ENCODE peak calls at places on chromosomes 1 and 21, in four cellular contexts. C is K562, W is HepG2, T is HCT116. V is an unnamed sample.

GRCh38 chr1:113976609-113977278 is 2.5 kb upstream of the OLFML3 start:
- DNase-seq in C (peak; percentile 33), W (peak; percentile 37), T (peak; percentile 3), V (no peak)

GRCh38 chr1:30447080-30447479 is 276.3 kb downstream of the MATN1 start:
- DNase-seq in C (no peak), W (no peak), T (no peak), V (no peak)

GRCh38 chr1:42929434-42930177 is 29.1 kb downstream of the SLC2A1 start:
- DNase-seq in C (peak; percentile 15), W (no peak), T (no peak), V (no peak)

GRCh38 chr1:66058558-66058957 is 265.9 kb downstream of the PDE4B start:
- DNase-seq in C (no peak), W (no peak), T (no peak), V (no peak)

GRCh38 chr21:44873356-44874239 is at the start of gene PTTG1IP:
- DNase-seq in C (peak; percentile 100), W (peak; percentile 93), T (peak; percentile 86), V (peak; percentile 91)

GRCh38 chr21:42555756-42556438 is 42.2 kb downstream of the SLC37A1 start:
- DNase-seq in C (no peak), W (no peak), T (no peak), V (no peak)

GRCh38 chr1:212035835-212036605 is 472 bp downstream of the DTL start:
- DNase-seq in C (no peak), W (no peak), T (no peak), V (no peak)

GRCh38 chr1:185045793-185046441 is 559 bp downstream of the RNF2 start:
- DNase-seq in C (peak; percentile 74), W (no peak), T (no peak), V (peak; percentile 69)

GRCh38 chr1:1063945-1064831 is 9.9 kb downstream of the RNF223 start:
- DNase-seq in C (peak; percentile 91), W (peak; percentile 58), T (peak; percentile 62), V (no peak)

GRCh38 chr1:2566106-2567045 is 10.2 kb downstream of the TNFRSF14 start:
- DNase-seq in C (no peak), W (no peak), T (no peak), V (no peak)

GRCh38 chr1:1306070-1306660 is 1.6 kb downstream of the ACAP3 start:
- DNase-seq in C (no peak), W (peak; percentile 60), T (no peak), V (no peak)

GRCh38 chr1:156295391-156295947 is at the start of gene GLMP:
- DNase-seq in C (peak; percentile 80), W (peak; percentile 52), T (peak; percentile 37), V (no peak)

GRCh38 chr1:47760248-47760629 is 236.9 kb downstream of the TRABD2B start:
- DNase-seq in C (no peak), W (no peak), T (no peak), V (no peak)

GRCh38 chr1:216045400-216045799 is 377.8 kb downstream of the USH2A start:
- DNase-seq in C (no peak), W (no peak), T (no peak), V (no peak)

GRCh38 chr1:201711811-201712210 is 117.1 kb upstream of the IPO9 start:
- DNase-seq in C (no peak), W (no peak), T (no peak), V (no peak)

GRCh38 chr1:5271264-5271663 is 616.9 kb downstream of the AJAP1 start:
- DNase-seq in C (no peak), W (no peak), T (no peak), V (no peak)

GRCh38 chr1:47992720-47993119 is 4.5 kb downstream of the TRABD2B start:
- DNase-seq in C (no peak), W (no peak), T (no peak), V (no peak)

GRCh38 chr1:16187748-16188401 is 24.6 kb downstream of the ARHGEF19 start:
- DNase-seq in C (peak; percentile 94), W (peak; percentile 52), T (no peak), V (peak; percentile 95)

GRCh38 chr21:26148834-26149354 is 21.7 kb downstream of the APP start:
- DNase-seq in C (no peak), W (no peak), T (no peak), V (no peak)

GRCh38 chr1:84967666-84968065 is 29.2 kb downstream of the MCOLN2 start:
- DNase-seq in C (no peak), W (no peak), T (no peak), V (no peak)

GRCh38 chr1:11918779-11919519 is 7.3 kb downstream of the KIAA2013 start:
- DNase-seq in C (no peak), W (no peak), T (no peak), V (no peak)

GRCh38 chr1:46520063-46520911 is 30.7 kb downstream of the DMBX1 start:
- DNase-seq in C (peak; percentile 65), W (peak; percentile 30), T (peak; percentile 23), V (no peak)

GRCh38 chr1:29960906-29961675 is 724.8 kb downstream of the PTPRU start:
- DNase-seq in C (no peak), W (no peak), T (no peak), V (no peak)

GRCh38 chr1:29271724-29272123 is 35.4 kb downstream of the PTPRU start:
- DNase-seq in C (no peak), W (peak; percentile 84), T (no peak), V (peak; percentile 73)

GRCh38 chr1:192575499-192576189 is at the start of gene RGS1:
- DNase-seq in C (no peak), W (no peak), T (no peak), V (no peak)

DNA sequence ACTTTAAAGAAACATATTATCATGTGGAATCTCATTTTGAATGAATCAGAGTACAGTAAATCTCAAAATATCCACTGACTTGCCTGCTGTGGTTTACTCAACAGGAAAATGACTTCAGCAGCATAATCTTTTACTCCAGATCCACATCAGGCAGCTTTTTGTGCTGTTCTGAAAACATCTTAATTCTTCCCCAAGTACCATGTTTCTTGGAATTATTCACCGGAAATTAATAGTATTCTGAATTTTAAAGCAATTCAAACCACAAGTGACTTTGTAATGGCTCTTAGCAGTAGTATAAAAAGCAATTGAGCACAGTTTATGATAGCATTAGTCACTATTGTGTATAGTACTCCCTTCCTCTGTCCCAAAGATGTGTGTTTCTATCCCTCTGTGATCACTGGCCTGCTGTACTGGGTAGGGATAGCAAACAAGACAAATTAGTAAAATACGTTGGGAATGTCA is 64.2 kb upstream of the ERRFI1 start:
- DNase-seq in C (no peak), W (no peak), T (no peak), V (no peak)
- TF ChIP-seq FOSL1 in C (peak; percentile 34), W (no peak), T (no peak), V (no peak)

DNA sequence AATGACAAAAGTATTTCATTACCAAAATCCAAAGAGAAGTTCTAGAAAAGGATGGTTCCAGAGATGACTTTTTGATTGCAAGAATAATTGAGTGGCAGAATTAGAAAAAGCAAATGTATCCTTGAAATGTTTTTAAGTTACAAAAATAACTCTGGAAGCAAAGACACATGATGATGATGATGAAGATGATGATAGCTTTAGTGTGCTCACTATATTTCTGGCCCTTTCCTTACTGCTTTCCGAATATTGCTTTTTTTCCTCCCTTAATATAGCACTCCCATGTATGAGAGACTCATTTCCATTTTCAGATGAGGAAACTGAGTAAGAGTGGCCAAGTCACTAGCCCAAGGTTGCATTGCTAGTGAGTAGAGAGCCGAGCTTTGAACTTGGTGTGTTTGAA is 54.7 kb downstream of the CACHD1 start:
- DNase-seq in C (no peak), W (no peak), T (no peak), V (no peak)
- TF ChIP-seq FOSL1 in C (no peak), W (no peak), T (no peak), V (no peak)

DNA sequence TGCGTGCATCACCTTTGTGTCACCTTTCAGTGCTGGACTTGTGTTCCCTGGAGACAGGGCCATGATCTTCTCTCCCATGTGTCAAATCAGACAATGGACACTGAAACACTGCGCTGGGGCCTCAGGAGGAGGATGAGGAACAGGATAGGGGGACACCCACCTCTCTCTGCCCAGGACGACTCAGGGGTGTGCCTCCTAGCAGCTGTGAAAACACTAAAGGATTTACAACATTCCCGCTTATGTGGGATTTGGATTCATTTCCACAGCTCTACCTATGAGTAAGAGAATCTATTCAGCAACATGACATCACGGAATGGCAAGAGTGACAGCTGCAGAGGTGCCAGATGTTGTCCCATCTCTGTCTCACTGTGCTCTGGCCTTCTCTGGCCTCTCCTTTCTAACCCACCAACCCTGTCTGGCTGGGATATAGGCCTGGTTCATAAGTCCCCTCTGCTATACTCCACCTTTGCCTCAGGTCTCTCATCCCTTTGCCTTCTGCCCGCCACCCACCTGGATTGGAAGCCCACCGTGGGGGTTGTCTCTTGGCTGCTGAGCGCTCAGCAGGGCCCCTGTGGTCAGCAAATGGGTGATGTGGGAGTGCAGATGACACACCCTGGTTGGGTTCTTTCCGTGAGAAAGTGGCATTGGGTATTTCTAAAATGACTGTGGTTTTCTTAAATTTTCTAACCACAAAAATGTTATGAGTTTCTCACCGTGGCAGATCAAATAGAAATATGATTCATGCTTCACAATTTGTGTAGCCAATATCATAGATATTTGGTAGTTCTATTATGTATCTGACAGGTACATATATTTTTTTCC is 47.1 kb upstream of the TLR5 start:
- DNase-seq in C (no peak), W (no peak), T (peak; percentile 34), V (no peak)
- TF ChIP-seq FOSL1 in C (no peak), W (no peak), T (peak; percentile 15), V (no peak)

GRCh38 chr21:28253378-28253777 is 739.3 kb downstream of the LTN1 start:
- DNase-seq in C (no peak), W (no peak), T (no peak), V (no peak)
- TF ChIP-seq FOSL1 in C (no peak), W (no peak), T (no peak), V (no peak)

DNA sequence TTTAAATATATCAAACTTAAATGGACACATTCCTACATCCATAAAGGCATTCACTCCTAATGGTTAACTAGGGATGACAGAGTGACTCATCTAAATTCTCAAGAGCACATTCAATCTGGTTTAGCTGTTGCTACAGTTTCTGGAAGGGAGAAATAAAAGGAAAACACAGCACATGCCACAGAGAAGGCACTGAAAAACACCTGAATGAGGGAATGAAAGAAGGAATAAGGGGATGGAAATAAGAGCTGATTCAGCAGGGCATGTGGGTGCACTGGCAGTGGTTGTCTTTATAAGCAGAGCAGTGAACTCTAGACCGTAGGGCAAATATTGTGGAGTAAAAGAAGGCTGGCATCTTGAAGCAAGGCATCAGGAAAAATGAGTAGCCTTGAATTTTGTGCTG is 79.3 kb downstream of the LHX4 start:
- DNase-seq in C (no peak), W (peak; percentile 54), T (no peak), V (no peak)
- TF ChIP-seq FOSL1 in C (no peak), W (no peak), T (no peak), V (no peak)

GRCh38 chr1:92707292-92707691 is 77.6 kb downstream of the EVI5 start:
- DNase-seq in C (no peak), W (no peak), T (no peak), V (no peak)

GRCh38 chr1:92708368-92708950 is 76.4 kb downstream of the EVI5 start:
- DNase-seq in C (no peak), W (no peak), T (no peak), V (no peak)

GRCh38 chr1:92711473-92712165 is 73.3 kb downstream of the EVI5 start:
- DNase-seq in C (no peak), W (peak; percentile 24), T (no peak), V (no peak)

GRCh38 chr1:92707709-92708108 is 77.2 kb downstream of the EVI5 start:
- DNase-seq in C (no peak), W (no peak), T (no peak), V (no peak)

GRCh38 chr1:92709738-92710137 is 75.2 kb downstream of the EVI5 start:
- DNase-seq in C (no peak), W (peak; percentile 43), T (no peak), V (no peak)
- TF ChIP-seq FOSL1 in C (no peak), W (no peak), T (no peak), V (no peak)

GRCh38 chr1:41780322-41780721 is 138.4 kb downstream of the HIVEP3 start:
- DNase-seq in C (no peak), W (no peak), T (no peak), V (no peak)
- TF ChIP-seq FOSL1 in C (no peak), W (no peak), T (no peak), V (no peak)

V was measured in H1.